ENCODE peak calls at places on chromosomes 12 and 14, in ten cellular contexts. B is neural progenitor cell; G is esophagus squamous epithelium; F is CD8-positive, alpha-beta memory T cell; K is lower lobe of right lung; O is BE2C; M is astrocyte; I is CD8-positive, alpha-beta T cell; P is psoas muscle; C is thoracic aorta. Z is an unnamed sample. For H3K4me1, the result is how much of the 10 kb centered on the place peaks cover.

GRCh38 chr14:84988391-84988790 is 541.6 kb upstream of the FLRT2 start:
- DNase-seq in B (no peak), G (no peak), F (no peak), K (no peak), O (no peak), M (no peak), I (no peak), P (no peak), C (no peak), Z (no peak)

GRCh38 chr12:77696183-77696582 is 134.5 kb upstream of the NAV3 start:
- DNase-seq in B (no peak), G (no peak), F (no peak), K (no peak), O (no peak), M (peak), I (no peak), P (no peak), C (no peak), Z (no peak)

GRCh38 chr12:31591308-31591901 is 469 bp upstream of the DENND5B start:
- DNase-seq in B (peak), G (no peak), F (no peak), K (no peak), O (peak), M (no peak), I (no peak), P (no peak), C (no peak), Z (peak)

GRCh38 chr12:119686776-119687175 is 18.8 kb downstream of the PRKAB1 start:
- DNase-seq in B (no peak), G (no peak), F (no peak), K (no peak), O (no peak), M (no peak), I (no peak), P (no peak), C (no peak), Z (no peak)

GRCh38 chr12:111398530-111398929 is 7.2 kb upstream of the SH2B3 start:
- DNase-seq in B (no peak), G (no peak), F (no peak), K (no peak), O (no peak), M (no peak), I (no peak), P (no peak), C (no peak), Z (no peak)

GRCh38 chr12:12099102-12099501 is 28.4 kb downstream of the BCL2L14 start:
- DNase-seq in B (no peak), G (no peak), F (no peak), K (no peak), O (peak), M (no peak), I (no peak), P (no peak), C (no peak), Z (no peak)

GRCh38 chr12:25458047-25458552 is 95.0 kb downstream of the LMNTD1 start:
- DNase-seq in B (no peak), G (no peak), F (no peak), K (no peak), O (peak), M (peak), I (no peak), P (no peak), C (no peak), Z (peak)

GRCh38 chr14:65169351-65169750 is 67.0 kb upstream of the MAX start:
- DNase-seq in B (no peak), G (no peak), F (no peak), K (no peak), O (no peak), M (peak), I (no peak), P (no peak), C (no peak), Z (peak)

GRCh38 chr12:28766398-28766797 is 382.7 kb upstream of the FAR2 start:
- DNase-seq in B (no peak), G (no peak), F (no peak), K (no peak), O (no peak), M (no peak), I (no peak), P (no peak), C (no peak), Z (no peak)

GRCh38 chr12:84913151-84913550 is 552 bp upstream of the SLC6A15 start:
- DNase-seq in B (peak), G (no peak), F (no peak), K (no peak), O (peak), M (no peak), I (no peak), P (no peak), C (no peak), Z (peak)

GRCh38 chr14:100362311-100362927 is 39.3 kb downstream of the SLC25A47 start:
- DNase-seq in B (peak), G (no peak), F (no peak), K (no peak), O (no peak), M (no peak), I (no peak), P (no peak), C (no peak), Z (peak)

GRCh38 chr12:84502180-84502857 is 410.3 kb downstream of the SLC6A15 start:
- DNase-seq in B (no peak), G (no peak), F (no peak), K (no peak), O (no peak), M (no peak), I (no peak), P (no peak), C (no peak), Z (no peak)

GRCh38 chr12:23911574-23911973 is 37.9 kb downstream of the SOX5 start:
- DNase-seq in B (no peak), G (no peak), F (no peak), K (no peak), O (no peak), M (no peak), I (no peak), P (no peak), C (no peak), Z (no peak)

GRCh38 chr12:71548906-71549305 is 109.3 kb downstream of the LGR5 start:
- DNase-seq in B (no peak), G (no peak), F (no peak), K (no peak), O (no peak), M (no peak), I (no peak), P (no peak), C (no peak), Z (no peak)

GRCh38 chr14:103539056-103539825 is 10.2 kb downstream of the TRMT61A start:
- DNase-seq in B (no peak), G (no peak), F (no peak), K (peak), O (no peak), M (no peak), I (no peak), P (peak), C (no peak), Z (no peak)

GRCh38 chr12:72863671-72864070 is 591.5 kb downstream of the TRHDE start:
- DNase-seq in B (no peak), G (no peak), F (no peak), K (no peak), O (no peak), M (no peak), I (no peak), P (no peak), C (no peak), Z (no peak)

GRCh38 chr12:1531160-1531653 is 63.2 kb downstream of the FBXL14 start:
- DNase-seq in B (no peak), G (no peak), F (no peak), K (no peak), O (no peak), M (no peak), I (peak), P (no peak), C (no peak), Z (peak)

GRCh38 chr12:2319747-2320146 is 267.0 kb downstream of the CACNA1C start:
- DNase-seq in B (no peak), G (no peak), F (no peak), K (no peak), O (no peak), M (peak), I (no peak), P (no peak), C (no peak), Z (peak)

GRCh38 chr12:44053550-44054243 is 217.8 kb downstream of the TMEM117 start:
- DNase-seq in B (no peak), G (no peak), F (no peak), K (no peak), O (no peak), M (peak), I (no peak), P (no peak), C (peak), Z (peak)

GRCh38 chr14:94575730-94576585 is 5.3 kb upstream of the SERPINA5 start:
- DNase-seq in B (no peak), G (no peak), F (no peak), K (no peak), O (no peak), M (peak), I (no peak), P (no peak), C (no peak), Z (no peak)

GRCh38 chr12:120350576-120351350 is 18.2 kb downstream of the MSI1 start:
- DNase-seq in B (no peak), G (no peak), F (no peak), K (peak), O (no peak), M (no peak), I (no peak), P (no peak), C (no peak), Z (no peak)

GRCh38 chr14:92987148-92987570 is 64.2 kb downstream of the CHGA start:
- DNase-seq in B (no peak), G (no peak), F (no peak), K (no peak), O (no peak), M (no peak), I (no peak), P (peak), C (no peak), Z (no peak)

GRCh38 chr12:80778005-80778541 is 61.4 kb downstream of the MYF5 start:
- DNase-seq in B (no peak), G (no peak), F (no peak), K (no peak), O (peak), M (peak), I (no peak), P (no peak), C (no peak), Z (peak)

GRCh38 chr12:1834186-1834925 is 14.0 kb downstream of the LRTM2 start:
- DNase-seq in B (no peak), G (no peak), F (no peak), K (peak), O (no peak), M (no peak), I (no peak), P (peak), C (no peak), Z (no peak)

GRCh38 chr12:111436266-111436665 is 30.5 kb downstream of the SH2B3 start:
- DNase-seq in B (no peak), G (no peak), F (no peak), K (no peak), O (no peak), M (no peak), I (no peak), P (no peak), C (no peak), Z (no peak)

GRCh38 chr14:100193417-100194357 is 34.2 kb upstream of the DEGS2 start:
- DNase-seq in B (peak), G (no peak), F (no peak), K (no peak), O (no peak), M (no peak), I (peak), P (no peak), C (no peak), Z (no peak)

GRCh38 chr12:95739561-95740313 is 50.8 kb downstream of the NTN4 start:
- DNase-seq in B (no peak), G (no peak), F (no peak), K (peak), O (no peak), M (no peak), I (no peak), P (peak), C (no peak), Z (no peak)

GRCh38 chr12:26000883-26001282 is 42.4 kb downstream of the RASSF8 start:
- DNase-seq in B (no peak), G (no peak), F (no peak), K (no peak), O (no peak), M (no peak), I (no peak), P (no peak), C (no peak), Z (no peak)

GRCh38 chr14:34713122-34713680 is 1.2 kb downstream of the CFL2 start:
- DNase-seq in B (no peak), G (no peak), F (peak), K (no peak), O (no peak), M (no peak), I (no peak), P (no peak), C (no peak), Z (no peak)

GRCh38 chr14:34715108-34715863 is 893 bp upstream of the CFL2 start:
- DNase-seq in B (no peak), G (no peak), F (no peak), K (no peak), O (no peak), M (no peak), I (no peak), P (no peak), C (no peak), Z (no peak)

GRCh38 chr14:34713681-34714319 is 593 bp downstream of the CFL2 start:
- DNase-seq in B (peak), G (no peak), F (peak), K (peak), O (no peak), M (peak), I (peak), P (peak), C (no peak), Z (peak)

GRCh38 chr14:34711808-34712712 is 2.3 kb downstream of the CFL2 start:
- DNase-seq in B (no peak), G (no peak), F (no peak), K (no peak), O (no peak), M (no peak), I (no peak), P (no peak), C (no peak), Z (peak)

DNA sequence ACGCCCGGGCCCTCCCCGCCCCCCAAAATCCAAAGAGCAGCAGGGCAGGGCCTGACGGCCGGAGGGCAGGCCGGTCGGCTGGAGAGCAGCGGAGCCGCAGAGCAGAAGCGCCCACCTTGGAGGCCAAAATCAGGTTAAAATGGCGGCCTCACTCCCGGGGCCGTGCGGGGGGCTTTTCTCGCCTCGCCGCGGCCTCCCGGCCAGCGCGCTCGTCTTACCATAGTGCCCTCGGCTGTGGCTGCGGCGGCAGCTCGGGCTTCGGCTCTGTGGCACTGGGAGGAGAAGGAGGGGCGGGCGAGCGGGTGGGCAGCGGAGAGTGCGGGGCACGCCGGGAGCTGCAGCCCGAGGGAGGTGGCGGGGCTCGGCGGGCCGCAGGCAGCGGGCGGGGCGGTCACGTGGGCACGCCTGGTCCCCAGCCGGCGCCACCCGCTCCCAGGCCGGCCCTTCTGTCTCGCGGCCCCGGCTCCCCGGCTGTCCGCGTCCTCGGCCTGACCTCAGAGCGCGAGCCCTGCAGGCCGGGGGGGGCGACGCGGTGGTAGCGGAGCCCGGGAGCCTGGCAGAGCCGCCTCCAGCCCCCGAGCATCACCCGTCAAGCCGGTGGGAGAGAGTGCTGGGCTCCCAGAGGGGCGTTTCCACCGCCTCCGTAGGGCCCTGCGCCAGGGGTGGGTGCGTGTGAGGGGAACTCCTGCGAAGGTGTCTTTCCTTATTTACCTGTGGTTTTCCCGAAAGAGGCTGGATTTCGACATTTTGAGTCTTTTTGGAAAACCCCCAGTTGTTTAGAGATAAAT is at the start of gene CFL2:
- DNase-seq in B (peak), G (peak), F (peak), K (peak), O (peak), M (peak), I (peak), P (peak), C (peak), Z (peak)
- H3K4me1 ChIP-seq in B (under half), G (under half), F (under half), K (under half), O (under half), M (under half), I (under half), P (under half), C (under half), Z (under half)

DNA sequence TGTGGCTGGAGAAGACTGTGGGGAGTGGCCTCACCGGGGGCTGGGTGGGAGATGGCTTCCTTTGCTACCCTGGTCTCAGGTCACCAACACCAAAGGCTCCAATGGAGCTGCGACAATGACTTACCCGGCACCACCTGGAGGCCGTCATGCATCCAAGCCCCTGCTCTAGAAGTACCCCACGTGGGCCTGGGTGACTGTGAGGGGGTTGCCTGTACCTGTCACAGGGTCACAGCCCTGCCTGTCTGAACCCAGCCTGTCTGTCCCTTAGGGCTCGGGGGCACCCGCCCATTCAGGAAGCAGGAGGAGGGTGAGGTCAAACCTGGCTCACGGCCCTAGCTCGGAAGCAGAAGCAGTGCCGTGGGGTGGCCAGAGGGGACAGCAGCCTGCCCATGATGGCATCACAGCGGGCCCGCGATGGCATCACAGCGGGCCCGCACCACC is 18.9 kb downstream of the ABCB9 start:
- DNase-seq in B (no peak), G (no peak), F (no peak), K (peak), O (no peak), M (no peak), I (no peak), P (peak), C (no peak), Z (no peak)
- H3K4me1 ChIP-seq in B (under half), G (under half), F (under half), K (under half), O (under half), M (under half), I (under half), P (under half), C (under half), Z (under half)

DNA sequence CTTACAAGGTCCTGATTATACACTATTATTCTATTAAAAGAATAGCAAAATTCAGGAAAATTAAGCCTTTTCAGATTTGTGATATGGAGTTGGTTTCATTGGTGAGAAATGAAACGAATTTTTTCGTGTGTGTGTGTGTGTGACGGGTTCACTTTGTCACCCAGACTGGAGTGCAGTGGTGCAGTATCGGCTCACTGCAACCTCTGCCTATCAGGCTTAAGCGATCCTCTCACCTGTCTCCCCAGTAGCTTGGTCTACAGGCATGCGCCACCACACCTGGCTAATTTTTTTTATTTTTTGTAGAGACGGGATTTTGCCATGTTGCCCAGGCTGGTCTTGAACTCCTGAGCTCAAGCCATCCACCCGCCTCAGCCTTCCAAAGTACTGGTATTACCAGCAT is 9.7 kb downstream of the PCBP2 start:
- DNase-seq in B (no peak), G (no peak), F (no peak), K (no peak), O (no peak), M (no peak), I (no peak), P (no peak), C (no peak), Z (no peak)
- H3K4me1 ChIP-seq in B (half or more), G (under half), F (under half), K (under half), O (under half), M (under half), I (under half), P (half or more), C (under half), Z (under half)

DNA sequence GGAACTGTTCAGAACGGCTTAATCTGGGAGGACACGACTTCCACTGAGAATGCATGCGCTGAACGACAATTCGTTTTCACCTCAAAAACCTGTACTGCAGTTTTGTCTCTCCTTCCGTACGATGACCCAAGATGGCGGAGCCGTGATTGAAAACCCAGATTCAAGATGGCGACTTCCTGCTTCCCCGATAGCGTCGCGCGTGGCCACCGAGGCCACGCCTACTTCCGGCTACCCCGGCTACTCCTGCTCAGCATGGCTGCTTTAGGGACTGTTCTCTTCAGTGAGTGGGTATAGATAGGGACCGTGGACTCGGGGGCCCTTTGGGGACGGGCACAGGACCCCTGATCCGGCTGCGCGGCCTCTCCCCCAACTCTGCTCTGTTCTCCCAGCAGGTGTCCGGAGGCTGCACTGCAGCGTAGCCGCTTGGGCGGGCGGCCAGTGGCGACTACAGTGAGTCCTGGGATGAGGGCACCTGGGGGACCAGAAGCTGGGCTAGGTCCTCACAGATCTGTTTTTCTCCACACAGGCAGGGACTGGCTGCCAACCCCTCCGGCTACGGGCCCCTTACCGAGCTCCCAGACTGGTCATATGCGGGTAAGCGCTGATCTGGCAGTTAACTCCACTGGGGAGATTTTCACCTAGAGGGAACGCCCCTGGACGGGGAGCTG is at the start of gene MRPL52:
- DNase-seq in B (peak), G (peak), F (peak), K (peak), O (peak), M (peak), I (peak), P (peak), C (no peak), Z (peak)
- H3K4me1 ChIP-seq in B (under half), G (under half), F (under half), K (under half), O (under half), M (under half), I (under half), P (under half), C (under half), Z (under half)

GRCh38 chr14:56858422-56858821 is 48.1 kb upstream of the OTX2 start:
- DNase-seq in B (no peak), G (no peak), F (no peak), K (no peak), O (no peak), M (no peak), I (no peak), P (no peak), C (no peak), Z (no peak)
- H3K4me1 ChIP-seq in B (half or more), G (under half), F (under half), K (under half), O (under half), M (under half), I (under half), P (under half), C (under half), Z (under half)

GRCh38 chr14:73783107-73783727 is 68.4 kb upstream of the PTGR2 start:
- DNase-seq in B (peak), G (no peak), F (no peak), K (no peak), O (no peak), M (no peak), I (no peak), P (no peak), C (no peak), Z (peak)
- H3K4me1 ChIP-seq in B (under half), G (under half), F (under half), K (half or more), O (under half), M (under half), I (under half), P (half or more), C (half or more), Z (under half)

Z was measured in adipocyte.